ENCODE peak calls at places on chromosome 16, in eight cellular contexts. J, E, K, O, Z, C, N and F are unnamed samples.

GRCh38 chr16:47928008-47928407 is 227.8 kb downstream of the ABCC12 start:
- DNase-seq in Z (no peak), E (no peak), K (no peak), O (no peak), J (no peak), C (no peak), N (no peak), F (no peak)

GRCh38 chr16:2950400-2950724 is 13.7 kb upstream of the KREMEN2 start:
- DNase-seq in O (no peak), N (no peak), C (no peak), E (no peak), Z (no peak), K (peak), J (no peak), F (no peak)

GRCh38 chr16:57276596-57276995 is 7.9 kb downstream of the PLLP start:
- DNase-seq in O (no peak), N (no peak), C (no peak), K (no peak), J (no peak), E (peak), Z (no peak), F (no peak)

GRCh38 chr16:21260870-21261791 is 17.0 kb downstream of the CRYM start:
- DNase-seq in Z (no peak), K (no peak), J (peak), E (no peak), N (no peak), C (no peak), O (no peak), F (no peak)

GRCh38 chr16:68190745-68191510 is 45.0 kb downstream of the ESRP2 start:
- DNase-seq in K (no peak), N (no peak), C (no peak), O (no peak), Z (no peak), E (no peak), J (no peak), F (no peak)

GRCh38 chr16:9966569-9967157 is 215.6 kb downstream of the GRIN2A start:
- DNase-seq in K (no peak), Z (no peak), C (no peak), N (no peak), J (no peak), E (no peak), O (no peak), F (no peak)

GRCh38 chr16:3035972-3036725 is 595 bp downstream of the BICDL2 start:
- DNase-seq in O (no peak), J (no peak), N (no peak), C (no peak), E (no peak), K (no peak), Z (no peak), F (no peak)

GRCh38 chr16:23835390-23836077 is at the start of gene PRKCB:
- DNase-seq in K (peak), J (no peak), Z (peak), O (peak), C (peak), E (peak), N (peak), F (peak)

GRCh38 chr16:26981266-26981938 is 85.3 kb upstream of the C16orf82 start:
- DNase-seq in Z (no peak), J (peak), O (no peak), K (no peak), C (peak), E (no peak), N (no peak), F (peak)

GRCh38 chr16:49492090-49492801 is 118.6 kb downstream of the C16orf78 start:
- DNase-seq in J (no peak), O (no peak), E (peak), Z (no peak), K (peak), N (no peak), C (peak), F (peak)

GRCh38 chr16:3023415-3023668 is 400 bp downstream of the HCFC1R1 start:
- DNase-seq in E (no peak), K (peak), O (no peak), J (peak), C (no peak), N (no peak), Z (no peak), F (no peak)

GRCh38 chr16:21590287-21590686 is 9.1 kb upstream of the METTL9 start:
- DNase-seq in C (no peak), Z (no peak), K (no peak), E (no peak), J (no peak), O (no peak), N (no peak), F (no peak)

GRCh38 chr16:85536073-85536410 is 77.1 kb upstream of the GSE1 start:
- DNase-seq in N (no peak), E (no peak), J (no peak), C (no peak), Z (no peak), O (no peak), K (no peak), F (no peak)

GRCh38 chr16:68022278-68022727 is 729 bp downstream of the DDX28 start:
- DNase-seq in E (peak), J (no peak), K (peak), C (no peak), N (no peak), Z (no peak), O (no peak), F (no peak)

GRCh38 chr16:3467920-3468319 is 24.4 kb downstream of the NAA60 start:
- DNase-seq in J (no peak), O (no peak), E (no peak), C (no peak), N (no peak), K (no peak), Z (no peak), F (no peak)

GRCh38 chr16:3793161-3793576 is 75.8 kb upstream of the TRAP1 start:
- DNase-seq in N (no peak), O (no peak), K (no peak), Z (no peak), C (no peak), J (no peak), E (no peak), F (no peak)

GRCh38 chr16:85329059-85329812 is 217.0 kb upstream of the CIBAR2 start:
- DNase-seq in J (no peak), K (no peak), Z (no peak), E (no peak), O (no peak), C (peak), N (no peak), F (peak)

GRCh38 chr16:69276143-69277115 is 34.7 kb upstream of the VPS4A start:
- DNase-seq in E (peak), O (no peak), Z (no peak), J (peak), K (no peak), N (no peak), C (no peak), F (no peak)